ENCODE peak calls at places on chromosomes 3 and 15, in six cellular contexts. One of them, this sample, is unnamed.

GRCh38 chr3:147007736-147008245 is 398.6 kb downstream of the ZIC4 start:
- DNase-seq in fibroblast of the aortic adventitia: no peak
- DNase-seq in NAMALWA: no peak
- DNase-seq in left ventricle myocardium superior: no peak
- DNase-seq in nephron progenitor cell: no peak
- DNase-seq in activated T-cell treated with anti-CD3 and anti-CD28 coated beads for 24 hours: no peak
- DNase-seq in this sample: no peak

GRCh38 chr3:13173186-13173585 is 100.0 kb upstream of the IQSEC1 start:
- DNase-seq in fibroblast of the aortic adventitia: no peak
- DNase-seq in NAMALWA: no peak
- DNase-seq in left ventricle myocardium superior: no peak
- DNase-seq in nephron progenitor cell: no peak
- DNase-seq in activated T-cell treated with anti-CD3 and anti-CD28 coated beads for 24 hours: no peak
- DNase-seq in this sample: no peak

GRCh38 chr3:195384952-195385351 is 57.9 kb downstream of the ACAP2 start:
- DNase-seq in fibroblast of the aortic adventitia: no peak
- DNase-seq in NAMALWA: no peak
- DNase-seq in left ventricle myocardium superior: no peak
- DNase-seq in nephron progenitor cell: no peak
- DNase-seq in activated T-cell treated with anti-CD3 and anti-CD28 coated beads for 24 hours: no peak
- DNase-seq in this sample: no peak

GRCh38 chr3:111577798-111578685 is 17.1 kb downstream of the ZBED2 start:
- DNase-seq in fibroblast of the aortic adventitia: peak; percentile 90
- DNase-seq in NAMALWA: peak; percentile 38
- DNase-seq in left ventricle myocardium superior: no peak
- DNase-seq in nephron progenitor cell: no peak
- DNase-seq in activated T-cell treated with anti-CD3 and anti-CD28 coated beads for 24 hours: no peak
- DNase-seq in this sample: peak; percentile 30

GRCh38 chr3:186852994-186853393 is 10.5 kb downstream of the ADIPOQ start:
- DNase-seq in fibroblast of the aortic adventitia: no peak
- DNase-seq in NAMALWA: no peak
- DNase-seq in left ventricle myocardium superior: no peak
- DNase-seq in nephron progenitor cell: no peak
- DNase-seq in activated T-cell treated with anti-CD3 and anti-CD28 coated beads for 24 hours: no peak
- DNase-seq in this sample: no peak

GRCh38 chr15:60120100-60120499 is 116.0 kb downstream of the FOXB1 start:
- DNase-seq in fibroblast of the aortic adventitia: no peak
- DNase-seq in NAMALWA: no peak
- DNase-seq in left ventricle myocardium superior: no peak
- DNase-seq in nephron progenitor cell: no peak
- DNase-seq in activated T-cell treated with anti-CD3 and anti-CD28 coated beads for 24 hours: no peak
- DNase-seq in this sample: no peak

GRCh38 chr3:51559266-51559907 is 20.9 kb downstream of the RAD54L2 start:
- DNase-seq in fibroblast of the aortic adventitia: peak; percentile 86
- DNase-seq in NAMALWA: no peak
- DNase-seq in left ventricle myocardium superior: no peak
- DNase-seq in nephron progenitor cell: no peak
- DNase-seq in activated T-cell treated with anti-CD3 and anti-CD28 coated beads for 24 hours: no peak
- DNase-seq in this sample: no peak

GRCh38 chr15:75578206-75578947 is 738 bp downstream of the PTPN9 start:
- DNase-seq in fibroblast of the aortic adventitia: no peak
- DNase-seq in NAMALWA: peak; percentile 58
- DNase-seq in left ventricle myocardium superior: peak; percentile 65
- DNase-seq in nephron progenitor cell: peak; percentile 47
- DNase-seq in activated T-cell treated with anti-CD3 and anti-CD28 coated beads for 24 hours: no peak
- DNase-seq in this sample: peak; percentile 54

GRCh38 chr3:69290006-69290405 is 95.9 kb downstream of the FRMD4B start:
- DNase-seq in fibroblast of the aortic adventitia: no peak
- DNase-seq in NAMALWA: no peak
- DNase-seq in left ventricle myocardium superior: peak; percentile 63
- DNase-seq in nephron progenitor cell: no peak
- DNase-seq in activated T-cell treated with anti-CD3 and anti-CD28 coated beads for 24 hours: no peak
- DNase-seq in this sample: no peak

This sample was measured in HL-60.